ENCODE peak calls at places on chromosome 21, in seven cellular contexts. N is right lobe of liver, T is A549, J is adrenal gland, Y is Peyer's patch, D is endothelial cell of umbilical vein, Q is IMR-90. L is an unnamed sample.

GRCh38 chr21:39445339-39446269 is at the start of gene LCA5L:
- DNase-seq in J (peak), T (peak), Q (peak), Y (peak), N (peak), D (peak), L (peak)

GRCh38 chr21:25818156-25818950 is 83.6 kb downstream of the GABPA start:
- DNase-seq in D (no peak), Q (no peak), Y (no peak), J (no peak), T (no peak), N (no peak), L (no peak)

GRCh38 chr21:29749957-29750356 is 189.8 kb downstream of the GRIK1 start:
- DNase-seq in D (no peak), N (no peak), Q (no peak), T (no peak), J (no peak), Y (no peak), L (no peak)

GRCh38 chr21:35197191-35197590 is 148.1 kb upstream of the RUNX1 start:
- DNase-seq in T (no peak), Q (peak), J (no peak), D (no peak), N (no peak), Y (no peak), L (no peak)

GRCh38 chr21:26124896-26125295 is 45.7 kb downstream of the APP start:
- DNase-seq in Q (no peak), T (no peak), Y (no peak), N (no peak), D (no peak), J (peak), L (peak)

GRCh38 chr21:35231115-35231514 is 182.0 kb upstream of the RUNX1 start:
- DNase-seq in J (no peak), Q (peak), N (no peak), Y (no peak), T (no peak), D (peak), L (no peak)

GRCh38 chr21:39676054-39676771 is 63.5 kb downstream of the B3GALT5 start:
- DNase-seq in Q (no peak), Y (no peak), T (peak), J (no peak), N (no peak), D (no peak), L (peak)

GRCh38 chr21:15063821-15064575 is 802 bp downstream of the NRIP1 start:
- DNase-seq in D (no peak), T (peak), Y (peak), N (peak), Q (no peak), J (peak), L (peak)

GRCh38 chr21:16079830-16080229 is 350.0 kb downstream of the USP25 start:
- DNase-seq in Y (no peak), D (no peak), Q (peak), T (no peak), J (no peak), N (no peak), L (no peak)

GRCh38 chr21:29075706-29076447 is 2.4 kb upstream of the CCT8 start:
- DNase-seq in T (no peak), J (no peak), Q (peak), D (no peak), N (no peak), Y (no peak), L (no peak)

GRCh38 chr21:28358702-28359101 is 634.0 kb downstream of the LTN1 start:
- DNase-seq in T (no peak), Q (no peak), D (no peak), J (no peak), Y (no peak), N (no peak), L (no peak)

GRCh38 chr21:23488245-23488644 is 2119.0 kb downstream of the MRPL39 start:
- DNase-seq in J (no peak), T (no peak), D (no peak), Q (no peak), N (no peak), Y (no peak), L (no peak)

GRCh38 chr21:27423073-27423472 is 456.2 kb upstream of the ADAMTS5 start:
- DNase-seq in Y (no peak), J (peak), T (no peak), Q (peak), D (no peak), N (no peak), L (peak)

GRCh38 chr21:15617968-15618367 is 111.8 kb upstream of the USP25 start:
- DNase-seq in D (peak), Q (peak), N (no peak), T (no peak), J (no peak), Y (no peak), L (no peak)

GRCh38 chr21:15506086-15506485 is 223.7 kb upstream of the USP25 start:
- DNase-seq in Q (no peak), Y (no peak), J (no peak), N (no peak), T (no peak), D (no peak), L (no peak)

GRCh38 chr21:29701676-29702075 is 238.1 kb downstream of the GRIK1 start:
- DNase-seq in D (no peak), T (no peak), Q (no peak), N (no peak), J (no peak), Y (no peak), L (no peak)

GRCh38 chr21:28375708-28376385 is 616.8 kb downstream of the LTN1 start:
- DNase-seq in T (no peak), Q (peak), Y (no peak), N (peak), J (no peak), D (peak), L (no peak)

GRCh38 chr21:38438476-38438893 is 59.8 kb downstream of the ERG start:
- DNase-seq in Y (no peak), J (peak), D (peak), T (no peak), N (no peak), Q (peak), L (no peak)

GRCh38 chr21:33731447-33731846 is 89.1 kb downstream of the ITSN1 start:
- DNase-seq in Q (no peak), T (no peak), N (no peak), Y (no peak), J (no peak), D (no peak), L (no peak)

GRCh38 chr21:33729631-33730030 is 87.3 kb downstream of the ITSN1 start:
- DNase-seq in D (peak), J (no peak), Y (no peak), Q (no peak), N (no peak), T (no peak), L (no peak)

GRCh38 chr21:33734326-33734725 is 92.0 kb downstream of the ITSN1 start:
- DNase-seq in T (no peak), Q (peak), N (no peak), D (no peak), J (no peak), Y (no peak), L (no peak)

GRCh38 chr21:33734818-33735217 is 92.5 kb downstream of the ITSN1 start:
- DNase-seq in D (no peak), Q (no peak), J (no peak), Y (no peak), T (no peak), N (no peak), L (no peak)

GRCh38 chr21:33732038-33732437 is 89.7 kb downstream of the ITSN1 start:
- DNase-seq in D (no peak), N (no peak), J (no peak), Q (no peak), T (no peak), Y (no peak), L (no peak)
- H3K27ac ChIP-seq in D (no peak), N (no peak), J (no peak), Q (no peak), T (no peak), Y (no peak), L (no peak)

DNA sequence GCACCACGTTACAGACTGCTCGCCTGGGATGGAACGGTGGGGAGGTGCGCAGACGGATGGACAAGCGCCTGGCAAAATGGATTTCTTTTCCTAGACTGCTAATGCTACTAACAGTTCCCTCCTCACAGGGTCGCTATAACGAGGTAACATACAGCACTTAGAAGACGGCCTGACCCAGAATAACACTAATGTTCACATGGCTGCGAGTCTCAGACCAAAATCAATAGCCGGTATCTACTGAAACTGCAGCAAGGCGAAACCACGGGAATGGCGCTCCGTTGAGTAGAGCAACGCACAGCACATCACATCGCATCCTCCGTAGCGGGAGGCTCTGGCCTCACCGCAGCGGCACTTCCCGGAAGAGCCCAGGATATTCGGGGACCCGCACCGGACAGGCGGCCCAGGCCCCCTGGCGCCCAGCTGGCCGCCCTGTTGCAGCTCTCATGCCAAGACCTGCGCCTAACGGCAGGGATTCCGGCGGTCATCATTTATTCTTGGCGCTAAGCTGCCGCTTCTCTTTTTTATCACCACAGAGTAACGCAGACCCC is 46.6 kb downstream of the VPS26C start:
- DNase-seq in Q (peak), Y (peak), N (no peak), T (peak), D (peak), J (no peak), L (peak)
- TF ChIP-seq POLR2A in Q (no peak), Y (no peak), N (no peak), T (no peak), D (peak), J (no peak), L (no peak)

GRCh38 chr21:41752231-41752681 is 14.6 kb downstream of the RIPK4 start:
- DNase-seq in D (no peak), T (no peak), Y (no peak), Q (peak), N (no peak), J (no peak), L (no peak)
- H3K27ac ChIP-seq in D (no peak), T (peak), Y (no peak), Q (no peak), N (no peak), J (no peak), L (no peak)

GRCh38 chr21:42834730-42835191 is 44.6 kb downstream of the WDR4 start:
- DNase-seq in N (peak), J (no peak), Q (no peak), D (no peak), T (no peak), Y (peak), L (no peak)

GRCh38 chr21:42835611-42836401 is 43.5 kb downstream of the WDR4 start:
- DNase-seq in Y (peak), T (no peak), J (no peak), N (no peak), D (no peak), Q (no peak), L (no peak)

GRCh38 chr21:42833439-42833815 is 45.9 kb downstream of the WDR4 start:
- DNase-seq in N (no peak), Q (peak), J (peak), D (no peak), T (peak), Y (peak), L (no peak)

GRCh38 chr21:42835211-42835610 is 44.1 kb downstream of the WDR4 start:
- DNase-seq in N (no peak), J (no peak), Q (no peak), D (no peak), Y (peak), T (no peak), L (no peak)

GRCh38 chr21:42833859-42834729 is 45.2 kb downstream of the WDR4 start:
- DNase-seq in N (peak), Q (no peak), J (no peak), T (no peak), D (no peak), Y (peak), L (no peak)
- TF ChIP-seq POLR2A in N (no peak), Q (no peak), J (no peak), T (no peak), D (peak), Y (no peak), L (no peak)

GRCh38 chr21:34075099-34075425 is 1.7 kb downstream of the MRPS6 start:
- DNase-seq in Q (no peak), Y (no peak), J (no peak), T (no peak), D (no peak), N (no peak), L (no peak)
- H3K27ac ChIP-seq in Q (no peak), Y (peak), J (no peak), T (no peak), D (no peak), N (peak), L (no peak)

GRCh38 chr21:45410865-45411809 is 6.2 kb downstream of the COL18A1 start:
- DNase-seq in J (no peak), N (peak), D (no peak), Y (no peak), T (no peak), Q (no peak), L (no peak)
- TF ChIP-seq POLR2A in J (no peak), N (no peak), D (no peak), Y (no peak), T (no peak), Q (no peak), L (no peak)

GRCh38 chr21:32411366-32412161 is 942 bp upstream of the EVA1C start:
- DNase-seq in N (peak), T (no peak), Y (peak), Q (peak), D (peak), J (peak), L (peak)

GRCh38 chr21:32413697-32414578 is 1.4 kb downstream of the EVA1C start:
- DNase-seq in J (peak), T (no peak), D (peak), Q (no peak), N (no peak), Y (no peak), L (no peak)

GRCh38 chr21:32414579-32415358 is 2.3 kb downstream of the EVA1C start:
- DNase-seq in Y (no peak), J (no peak), Q (peak), D (peak), T (no peak), N (no peak), L (no peak)

GRCh38 chr21:32412162-32412997 is at the start of gene EVA1C:
- DNase-seq in N (peak), J (peak), Q (peak), D (peak), T (peak), Y (peak), L (peak)

GRCh38 chr21:32412998-32413504 is 545 bp downstream of the EVA1C start:
- DNase-seq in D (peak), N (peak), T (no peak), Y (no peak), Q (no peak), J (no peak), L (peak)
- H3K27ac ChIP-seq in D (peak), N (peak), T (peak), Y (peak), Q (no peak), J (peak), L (peak)

GRCh38 chr21:36859744-36860501 is 106.5 kb downstream of the HLCS start:
- DNase-seq in Y (peak), T (peak), J (peak), D (peak), Q (peak), N (peak), L (peak)
- TF ChIP-seq POLR2A in Y (no peak), T (peak), J (no peak), D (peak), Q (no peak), N (peak), L (no peak)

GRCh38 chr21:43884012-43884860 is 19.2 kb downstream of the AGPAT3 start:
- DNase-seq in D (peak), J (peak), N (no peak), T (no peak), Y (no peak), Q (no peak), L (peak)

GRCh38 chr21:43885721-43886120 is 20.7 kb downstream of the AGPAT3 start:
- DNase-seq in D (no peak), Q (no peak), T (no peak), N (no peak), J (no peak), Y (no peak), L (no peak)

GRCh38 chr21:43882952-43883492 is 18.0 kb downstream of the AGPAT3 start:
- DNase-seq in T (no peak), J (no peak), D (no peak), Y (no peak), N (no peak), Q (no peak), L (no peak)

GRCh38 chr21:43886565-43886964 is 21.5 kb downstream of the AGPAT3 start:
- DNase-seq in J (no peak), N (no peak), T (no peak), Y (no peak), D (no peak), Q (no peak), L (no peak)

DNA sequence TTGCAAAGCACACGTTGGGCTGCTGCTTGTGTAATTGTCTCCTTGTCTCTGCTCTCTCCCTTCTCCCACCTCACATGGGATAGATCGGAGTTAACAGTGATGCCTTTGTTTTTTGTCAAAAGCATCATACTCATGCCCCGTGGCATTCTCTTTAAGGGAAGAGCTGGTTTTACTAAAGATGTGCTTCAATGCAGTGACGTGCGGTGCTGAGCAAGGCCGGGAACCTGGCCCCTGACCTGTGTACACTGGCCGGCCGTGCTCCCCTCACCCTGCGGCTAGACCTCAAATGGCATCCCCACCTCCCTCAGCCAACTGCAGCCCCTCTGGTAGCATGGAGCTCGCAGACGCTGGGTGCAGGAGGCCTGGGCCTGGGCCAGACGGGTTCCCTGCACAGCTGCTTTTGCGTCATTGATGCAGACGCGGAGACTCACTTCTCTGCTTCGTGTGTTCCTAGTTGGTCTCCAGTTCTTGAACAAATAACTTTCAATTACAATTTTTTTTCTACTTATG is 19.9 kb downstream of the AGPAT3 start:
- DNase-seq in D (no peak), J (no peak), T (no peak), N (no peak), Q (no peak), Y (no peak), L (no peak)
- H3K27ac ChIP-seq in D (no peak), J (peak), T (no peak), N (no peak), Q (no peak), Y (peak), L (peak)

L was measured in body of pancreas.